ENCODE peak calls at places on chromosomes 4 and X, in nine cellular contexts. C, B, T, V, N, A, Q, E and J are unnamed samples.

GRCh38 chrX:54358424-54359211 is 772 bp upstream of the WNK3 start:
- DNase-seq in E (peak), Q (no peak), T (peak), V (peak), C (peak), A (peak), N (no peak), B (no peak), J (peak)

GRCh38 chr4:667545-667925 is 6.5 kb downstream of the ATP5ME start:
- DNase-seq in Q (no peak), B (no peak), A (no peak), C (no peak), E (no peak), N (no peak), T (no peak), V (no peak), J (no peak)

GRCh38 chr4:139603576-139604387 is 47.8 kb upstream of the SETD7 start:
- DNase-seq in C (peak), N (peak), E (peak), Q (peak), T (peak), V (no peak), B (no peak), A (peak), J (peak)

GRCh38 chr4:19925516-19925915 is 326.2 kb upstream of the SLIT2 start:
- DNase-seq in B (no peak), A (no peak), E (no peak), T (no peak), C (no peak), N (no peak), Q (no peak), V (no peak), J (no peak)

GRCh38 chrX:131032646-131033230 is 25.4 kb upstream of the ARHGAP36 start:
- DNase-seq in Q (no peak), V (no peak), N (no peak), B (no peak), T (no peak), E (no peak), C (no peak), A (no peak), J (no peak)

GRCh38 chr4:139076016-139076744 is 60.6 kb downstream of the NOCT start:
- DNase-seq in A (no peak), B (no peak), E (no peak), C (no peak), V (no peak), T (no peak), Q (no peak), N (no peak), J (no peak)

GRCh38 chr4:89253306-89253705 is 54.3 kb downstream of the GPRIN3 start:
- DNase-seq in V (no peak), T (no peak), N (no peak), B (no peak), E (no peak), A (no peak), Q (no peak), C (no peak), J (no peak)

GRCh38 chr4:31193516-31193915 is 473.3 kb downstream of the PCDH7 start:
- DNase-seq in A (peak), V (no peak), B (no peak), N (no peak), T (no peak), Q (no peak), E (no peak), C (peak), J (no peak)

GRCh38 chr4:53173576-53173975 is 192.3 kb downstream of the SCFD2 start:
- DNase-seq in B (no peak), N (no peak), T (no peak), V (no peak), E (no peak), A (no peak), C (no peak), Q (no peak), J (no peak)

GRCh38 chr4:1011022-1011694 is at the start of gene FGFRL1:
- DNase-seq in B (peak), T (peak), Q (peak), V (peak), C (no peak), E (peak), A (peak), N (peak), J (peak)

GRCh38 chrX:55120767-55121358 is 32.0 kb downstream of the PAGE2 start:
- DNase-seq in C (no peak), Q (no peak), T (peak), A (no peak), E (no peak), B (no peak), N (no peak), V (no peak), J (no peak)

GRCh38 chrX:1242901-1243402 is 25.7 kb upstream of the CSF2RA start:
- DNase-seq in N (no peak), T (peak), A (no peak), V (peak), C (no peak), B (no peak), E (peak), Q (peak), J (no peak)

GRCh38 chr4:153432971-153433752 is 33.0 kb upstream of the TMEM131L start:
- DNase-seq in T (peak), N (peak), B (no peak), C (no peak), A (no peak), V (peak), E (peak), Q (peak), J (peak)

GRCh38 chr4:144696376-144696775 is 50.4 kb downstream of the HHIP start:
- DNase-seq in B (no peak), T (no peak), A (no peak), E (no peak), Q (no peak), V (no peak), C (no peak), N (no peak), J (no peak)

GRCh38 chr4:111542056-111542455 is 603.2 kb upstream of the FAM241A start:
- DNase-seq in B (no peak), E (no peak), C (no peak), N (no peak), T (no peak), A (no peak), Q (no peak), V (no peak), J (no peak)

GRCh38 chr4:184804621-184805020 is 21.1 kb downstream of the ACSL1 start:
- DNase-seq in T (no peak), V (no peak), Q (no peak), A (no peak), B (no peak), C (no peak), N (no peak), E (no peak), J (no peak)

GRCh38 chrX:41384041-41384705 is 50.2 kb downstream of the DDX3X start:
- DNase-seq in E (peak), Q (peak), C (no peak), A (no peak), B (no peak), N (peak), T (peak), V (no peak), J (peak)

GRCh38 chr4:6953751-6954380 is 44.2 kb downstream of the TBC1D14 start:
- DNase-seq in A (no peak), V (no peak), C (no peak), Q (no peak), N (no peak), B (no peak), E (no peak), T (peak), J (peak)

GRCh38 chr4:187602339-187603092 is 393.1 kb upstream of the ZFP42 start:
- DNase-seq in C (no peak), Q (no peak), B (no peak), V (no peak), T (no peak), N (no peak), A (no peak), E (no peak), J (no peak)

GRCh38 chrX:49058794-49059193 is at the start of gene CCDC120:
- DNase-seq in V (no peak), T (peak), N (no peak), B (no peak), C (peak), E (no peak), A (no peak), Q (peak), J (peak)